ENCODE peak calls at places on chromosomes 3 and 15, in four cellular contexts. J, K, L and Y are unnamed samples.

GRCh38 chr3:10867384-10867783 is 51.4 kb downstream of the SLC6A11 start:
- DNase-seq in J (no peak), K (no peak), L (peak), Y (no peak)

GRCh38 chr15:95025924-95026728 is 794.8 kb downstream of the MCTP2 start:
- DNase-seq in J (no peak), K (peak), L (peak), Y (peak)

GRCh38 chr3:122105626-122106025 is 50.5 kb downstream of the CD86 start:
- DNase-seq in J (no peak), K (no peak), L (no peak), Y (no peak)

GRCh38 chr3:35664460-35664919 is 25.2 kb downstream of the ARPP21 start:
- DNase-seq in J (no peak), K (no peak), L (peak), Y (peak)

GRCh38 chr15:66072616-66073361 is 180.8 kb downstream of the MEGF11 start:
- DNase-seq in J (no peak), K (no peak), L (no peak), Y (no peak)

GRCh38 chr15:62896969-62897486 is 145.5 kb upstream of the TPM1 start:
- DNase-seq in J (no peak), K (no peak), L (peak), Y (peak)

GRCh38 chr15:70262171-70262570 is 164.5 kb upstream of the TLE3 start:
- DNase-seq in J (no peak), K (no peak), L (no peak), Y (no peak)

GRCh38 chr15:59443341-59444081 is 5.5 kb downstream of the FAM81A start:
- DNase-seq in J (no peak), K (peak), L (no peak), Y (no peak)

GRCh38 chr3:59546522-59546921 is 496.7 kb upstream of the CFAP20DC start:
- DNase-seq in J (no peak), K (no peak), L (no peak), Y (no peak)

GRCh38 chr15:96232335-96232734 is 98.2 kb upstream of the NR2F2 start:
- DNase-seq in J (no peak), K (no peak), L (no peak), Y (no peak)

GRCh38 chr15:75062706-75063105 is 39.3 kb downstream of the PPCDC start:
- DNase-seq in J (no peak), K (no peak), L (no peak), Y (no peak)

GRCh38 chr3:7146529-7146928 is 285.6 kb downstream of the GRM7 start:
- DNase-seq in J (no peak), K (no peak), L (no peak), Y (no peak)